ENCODE peak calls at places on chromosomes 4 and X, in ten cellular contexts. I is iris pigment epithelial cell; N is activated CD8-positive, alpha-beta memory T cell treated with anti-CD3 and anti-CD28 coated beads, Interleukin-2, amount 10 ng/mL, durations not matched to agents 7 days and 5 days; F is NCI-H1105; H is COR-L47; J is stimulated activated CD4-positive, alpha-beta T cell treated with anti-CD3 and anti-CD28 coated beads, Interleukin-2, amount 100 ng/mL, for 48 hours; E is T-cell; S is naive thymus-derived CD8-positive, alpha-beta T cell; A is neural crest cell; C is cardiac muscle cell. V is an unnamed sample.

GRCh38 chr4:3243066-3243775 is 5.7 kb upstream of the MSANTD1 start:
- DNase-seq in I (no peak), N (peak), F (no peak), H (peak), J (no peak), E (peak), S (no peak), A (no peak), C (no peak), V (peak)

GRCh38 chr4:74189331-74190043 is 31.6 kb downstream of the MTHFD2L start:
- DNase-seq in I (peak), N (no peak), F (peak), H (peak), J (no peak), E (no peak), S (no peak), A (no peak), C (peak), V (no peak)

GRCh38 chr4:123452585-123452984 is 56.0 kb downstream of the SPRY1 start:
- DNase-seq in I (peak), N (no peak), F (peak), H (peak), J (no peak), E (no peak), S (no peak), A (no peak), C (no peak), V (no peak)

GRCh38 chrX:100477468-100477867 is 67.4 kb upstream of the PCDH19 start:
- DNase-seq in I (no peak), N (no peak), F (no peak), H (no peak), J (no peak), E (no peak), S (no peak), A (no peak), C (no peak), V (no peak)

GRCh38 chr4:30413915-30414314 is 306.3 kb upstream of the PCDH7 start:
- DNase-seq in I (no peak), N (no peak), F (no peak), H (no peak), J (no peak), E (no peak), S (no peak), A (no peak), C (no peak), V (no peak)

GRCh38 chr4:106495498-106495897 is 126.9 kb upstream of the GIMD1 start:
- DNase-seq in I (no peak), N (no peak), F (no peak), H (no peak), J (no peak), E (no peak), S (no peak), A (no peak), C (no peak), V (no peak)

GRCh38 chr4:1234811-1235292 is 14.1 kb downstream of the CTBP1 start:
- DNase-seq in I (no peak), N (no peak), F (no peak), H (no peak), J (no peak), E (no peak), S (no peak), A (no peak), C (no peak), V (no peak)

GRCh38 chr4:19752600-19752999 is 499.1 kb upstream of the SLIT2 start:
- DNase-seq in I (no peak), N (no peak), F (no peak), H (no peak), J (no peak), E (no peak), S (no peak), A (no peak), C (no peak), V (no peak)

GRCh38 chr4:23161787-23162186 is 469.1 kb downstream of the GBA3 start:
- DNase-seq in I (no peak), N (no peak), F (no peak), H (no peak), J (no peak), E (no peak), S (no peak), A (no peak), C (no peak), V (no peak)

GRCh38 chr4:150283689-150284088 is 205.4 kb downstream of the DCLK2 start:
- DNase-seq in I (peak), N (no peak), F (no peak), H (no peak), J (no peak), E (no peak), S (no peak), A (no peak), C (no peak), V (no peak)

GRCh38 chr4:54879576-54879975 is 221.8 kb downstream of the KIT start:
- DNase-seq in I (peak), N (no peak), F (no peak), H (no peak), J (no peak), E (no peak), S (no peak), A (no peak), C (no peak), V (no peak)

GRCh38 chr4:8282134-8282641 is 12.6 kb downstream of the HTRA3 start:
- DNase-seq in I (no peak), N (no peak), F (no peak), H (no peak), J (no peak), E (no peak), S (no peak), A (no peak), C (no peak), V (no peak)

GRCh38 chr4:175087156-175087555 is 169.0 kb downstream of the ADAM29 start:
- DNase-seq in I (no peak), N (no peak), F (no peak), H (peak), J (no peak), E (no peak), S (no peak), A (no peak), C (no peak), V (no peak)

GRCh38 chr4:153137677-153138630 is 66.3 kb upstream of the TRIM2 start:
- DNase-seq in I (no peak), N (no peak), F (no peak), H (no peak), J (no peak), E (no peak), S (no peak), A (no peak), C (no peak), V (no peak)

GRCh38 chr4:139014391-139015268 is 951 bp upstream of the NOCT start:
- DNase-seq in I (peak), N (no peak), F (no peak), H (peak), J (peak), E (no peak), S (no peak), A (no peak), C (no peak), V (no peak)

GRCh38 chrX:29890004-29890403 is 325.4 kb upstream of the MAGEB2 start:
- DNase-seq in I (peak), N (no peak), F (no peak), H (no peak), J (no peak), E (no peak), S (no peak), A (no peak), C (no peak), V (no peak)

GRCh38 chrX:21529771-21530170 is 128.4 kb downstream of the KLHL34 start:
- DNase-seq in I (peak), N (no peak), F (no peak), H (no peak), J (no peak), E (no peak), S (no peak), A (no peak), C (no peak), V (no peak)

GRCh38 chr4:8427761-8428287 is 12.7 kb downstream of the ACOX3 start:
- DNase-seq in I (peak), N (no peak), F (no peak), H (no peak), J (no peak), E (no peak), S (no peak), A (no peak), C (peak), V (no peak)

GRCh38 chr4:22312113-22312512 is 203.8 kb downstream of the ADGRA3 start:
- DNase-seq in I (no peak), N (no peak), F (no peak), H (no peak), J (no peak), E (no peak), S (no peak), A (no peak), C (no peak), V (no peak)

GRCh38 chr4:16757080-16757521 is 141.3 kb downstream of the LDB2 start:
- DNase-seq in I (peak), N (no peak), F (no peak), H (no peak), J (no peak), E (no peak), S (no peak), A (no peak), C (no peak), V (no peak)

GRCh38 chr4:3469386-3470243 is 6.5 kb downstream of the DOK7 start:
- DNase-seq in I (no peak), N (no peak), F (no peak), H (no peak), J (no peak), E (no peak), S (no peak), A (no peak), C (no peak), V (no peak)

GRCh38 chrX:23864719-23865349 is 42.9 kb downstream of the APOO start:
- DNase-seq in I (no peak), N (no peak), F (no peak), H (no peak), J (no peak), E (no peak), S (no peak), A (no peak), C (no peak), V (no peak)

GRCh38 chr4:42397256-42397634 is at the start of gene SHISA3:
- DNase-seq in I (peak), N (peak), F (no peak), H (no peak), J (no peak), E (no peak), S (no peak), A (peak), C (peak), V (peak)

GRCh38 chr4:1471443-1472147 is 65.4 kb upstream of the NKX1-1 start:
- DNase-seq in I (no peak), N (no peak), F (no peak), H (peak), J (no peak), E (no peak), S (no peak), A (no peak), C (no peak), V (no peak)

GRCh38 chr4:40395166-40395900 is 60.2 kb downstream of the CHRNA9 start:
- DNase-seq in I (no peak), N (no peak), F (peak), H (no peak), J (no peak), E (no peak), S (no peak), A (no peak), C (no peak), V (no peak)

GRCh38 chr4:79682801-79683217 is 274.8 kb upstream of the GK2 start:
- DNase-seq in I (peak), N (no peak), F (no peak), H (peak), J (no peak), E (no peak), S (no peak), A (no peak), C (no peak), V (no peak)

GRCh38 chr4:147582386-147583077 is 34.7 kb upstream of the TMEM184C start:
- DNase-seq in I (peak), N (no peak), F (no peak), H (no peak), J (no peak), E (no peak), S (no peak), A (no peak), C (no peak), V (no peak)

GRCh38 chr4:87805971-87806370 is 6.6 kb downstream of the IBSP start:
- DNase-seq in I (peak), N (no peak), F (no peak), H (no peak), J (no peak), E (no peak), S (no peak), A (no peak), C (no peak), V (no peak)

GRCh38 chr4:159048166-159048886 is 54.6 kb upstream of the RAPGEF2 start:
- DNase-seq in I (peak), N (no peak), F (peak), H (peak), J (no peak), E (no peak), S (no peak), A (peak), C (peak), V (no peak)

V was measured in activated CD4-positive, alpha-beta memory T cell treated with anti-CD3 and anti-CD28 coated beads, Interleukin-2, amount 10 ng/mL, durations not matched to agents 7 days and 5 days.